ENCODE peak calls at places on chromosomes 6 and 20, in eight cellular contexts. J is LoVo, W is transverse colon, S is hippocampal formation, L is AG08395, N is psoas muscle, U is cardiac fibroblast, B is pancreas. O is an unnamed sample.

GRCh38 chr6:133240511-133241087 is 558 bp upstream of the EYA4 start:
- DNase-seq in J (no peak), W (no peak), S (no peak), L (no peak), N (peak; percentile 80), U (peak; percentile 3), B (no peak), O (no peak)

GRCh38 chr6:150528648-150529285 is 70.9 kb upstream of the PLEKHG1 start:
- DNase-seq in J (no peak), W (peak; percentile 34), S (no peak), L (peak; percentile 71), N (peak; percentile 56), U (peak; percentile 24), B (no peak), O (peak; percentile 31)

GRCh38 chr6:115891111-115891669 is 169.5 kb downstream of the FRK start:
- DNase-seq in J (no peak), W (no peak), S (no peak), L (peak; percentile 63), N (no peak), U (peak; percentile 65), B (no peak), O (peak; percentile 20)

GRCh38 chr20:56802805-56803204 is 173.7 kb downstream of the TFAP2C start:
- DNase-seq in J (no peak), W (no peak), S (no peak), L (no peak), N (no peak), U (no peak), B (no peak), O (no peak)

GRCh38 chr6:3230275-3231212 is 3.1 kb upstream of the TUBB2B start:
- DNase-seq in J (no peak), W (no peak), S (peak; percentile 48), L (no peak), N (no peak), U (no peak), B (no peak), O (no peak)

GRCh38 chr20:49323622-49324238 is 45.9 kb upstream of the ZNFX1 start:
- DNase-seq in J (no peak), W (no peak), S (no peak), L (peak; percentile 80), N (no peak), U (peak; percentile 92), B (no peak), O (peak; percentile 64)

GRCh38 chr6:44538841-44539240 is 151.3 kb downstream of the CDC5L start:
- DNase-seq in J (no peak), W (no peak), S (no peak), L (peak; percentile 19), N (no peak), U (no peak), B (no peak), O (no peak)

GRCh38 chr6:140486468-140487361 is 1112.3 kb upstream of the CITED2 start:
- DNase-seq in J (no peak), W (no peak), S (no peak), L (no peak), N (no peak), U (no peak), B (no peak), O (no peak)

GRCh38 chr6:27785297-27785696 is 126.9 kb downstream of the OR2B2 start:
- DNase-seq in J (no peak), W (no peak), S (no peak), L (no peak), N (no peak), U (no peak), B (no peak), O (no peak)

GRCh38 chr6:46221221-46221793 is 50.5 kb upstream of the ENPP5 start:
- DNase-seq in J (peak; percentile 14), W (no peak), S (no peak), L (peak; percentile 69), N (no peak), U (peak; percentile 60), B (no peak), O (peak; percentile 23)

GRCh38 chr20:50710492-50711063 is 19.2 kb upstream of the RIPOR3 start:
- DNase-seq in J (no peak), W (no peak), S (no peak), L (no peak), N (no peak), U (peak; percentile 80), B (no peak), O (no peak)

GRCh38 chr6:160160450-160160849 is 38.8 kb downstream of the SLC22A1 start:
- DNase-seq in J (no peak), W (peak; percentile 47), S (no peak), L (no peak), N (no peak), U (peak; percentile 51), B (no peak), O (peak; percentile 1)

GRCh38 chr6:157966990-157967389 is 14.7 kb upstream of the SYNJ2 start:
- DNase-seq in J (no peak), W (peak; percentile 40), S (no peak), L (no peak), N (no peak), U (no peak), B (no peak), O (no peak)

O was measured in astrocyte of the cerebellum.